ENCODE peak calls at places on chromosomes 5 and 9, in six cellular contexts. P, C, I, N, R and A are unnamed samples.

GRCh38 chr5:181215997-181216982 is 6.8 kb upstream of the TRIM41 start:
- DNase-seq in P (no peak), C (no peak), I (no peak), N (no peak), R (no peak), A (no peak)

GRCh38 chr9:137077758-137078693 is 709 bp downstream of the UAP1L1 start:
- DNase-seq in P (no peak), C (peak; percentile 59), I (peak; percentile 13), N (no peak), R (peak; percentile 71), A (peak; percentile 78)

GRCh38 chr9:127905788-127906191 is 6.4 kb upstream of the ST6GALNAC6 start:
- DNase-seq in P (no peak), C (no peak), I (no peak), N (no peak), R (peak; percentile 72), A (peak; percentile 76)

GRCh38 chr5:147081256-147081872 is 153.5 kb upstream of the STK32A start:
- DNase-seq in P (no peak), C (no peak), I (no peak), N (no peak), R (no peak), A (no peak)

GRCh38 chr5:138230981-138231589 is 18.0 kb upstream of the CDC23 start:
- DNase-seq in P (no peak), C (no peak), I (peak; percentile 75), N (peak; percentile 23), R (no peak), A (no peak)

GRCh38 chr5:115414406-115415142 is 118.1 kb upstream of the CCDC112 start:
- DNase-seq in P (peak; percentile 97), C (no peak), I (peak; percentile 86), N (no peak), R (peak; percentile 45), A (no peak)

GRCh38 chr9:29332789-29333188 is 1759.5 kb upstream of the C9orf72 start:
- DNase-seq in P (peak; percentile 71), C (no peak), I (peak; percentile 58), N (no peak), R (no peak), A (no peak)

GRCh38 chr9:136709454-136710109 is 2.8 kb upstream of the DIPK1B start:
- DNase-seq in P (no peak), C (peak; percentile 50), I (no peak), N (no peak), R (no peak), A (no peak)

GRCh38 chr9:89732952-89733349 is 128.1 kb downstream of the GADD45G start:
- DNase-seq in P (no peak), C (no peak), I (no peak), N (no peak), R (no peak), A (no peak)

GRCh38 chr5:67431191-67431590 is 234.6 kb upstream of the CD180 start:
- DNase-seq in P (peak; percentile 21), C (no peak), I (no peak), N (no peak), R (no peak), A (no peak)

GRCh38 chr5:57221049-57221568 is 47.2 kb downstream of the GPBP1 start:
- DNase-seq in P (peak; percentile 75), C (no peak), I (peak; percentile 74), N (peak; percentile 48), R (no peak), A (no peak)

GRCh38 chr5:51860532-51861018 is 477.3 kb downstream of the ISL1 start:
- DNase-seq in P (no peak), C (no peak), I (no peak), N (no peak), R (no peak), A (no peak)

GRCh38 chr9:121450241-121450640 is 49.4 kb downstream of the GGTA1 start:
- DNase-seq in P (no peak), C (no peak), I (no peak), N (peak; percentile 44), R (no peak), A (no peak)

GRCh38 chr9:115117999-115118470 is at the start of gene TNC:
- DNase-seq in P (peak; percentile 89), C (peak; percentile 37), I (peak; percentile 78), N (peak; percentile 66), R (peak; percentile 58), A (peak; percentile 74)

GRCh38 chr5:80300125-80300524 is 19.7 kb upstream of the SPZ1 start:
- DNase-seq in P (no peak), C (no peak), I (no peak), N (no peak), R (no peak), A (no peak)

GRCh38 chr5:158020555-158021418 is 161.8 kb upstream of the CLINT1 start:
- DNase-seq in P (no peak), C (no peak), I (peak; percentile 3), N (no peak), R (no peak), A (no peak)

GRCh38 chr5:56233230-56233629 is at the start of gene ANKRD55:
- DNase-seq in P (peak; percentile 18), C (no peak), I (peak; percentile 24), N (no peak), R (no peak), A (no peak)

GRCh38 chr9:33800886-33801285 is 5.5 kb downstream of the PRSS3 start:
- DNase-seq in P (no peak), C (peak; percentile 62), I (no peak), N (no peak), R (no peak), A (no peak)

GRCh38 chr5:127386557-127386956 is 96.0 kb downstream of the MEGF10 start:
- DNase-seq in P (peak; percentile 64), C (no peak), I (no peak), N (no peak), R (no peak), A (no peak)

GRCh38 chr9:133819923-133820322 is 81.8 kb upstream of the SARDH start:
- DNase-seq in P (no peak), C (no peak), I (no peak), N (no peak), R (no peak), A (no peak)
- H3K27ac ChIP-seq in P (no peak overlapping the region), C (no peak overlapping the region), I (no peak overlapping the region), N (no peak overlapping the region), R (no peak overlapping the region), A (no peak overlapping the region)

GRCh38 chr5:151758141-151758429 is 346 bp downstream of the ATOX1 start:
- DNase-seq in P (no peak), C (peak; percentile 50), I (no peak), N (peak; percentile 32), R (peak; percentile 54), A (peak; percentile 72)

GRCh38 chr5:151758430-151759241 is at the start of gene ATOX1:
- DNase-seq in P (peak; percentile 88), C (peak; percentile 94), I (peak; percentile 93), N (peak; percentile 92), R (peak; percentile 94), A (peak; percentile 97)

GRCh38 chr5:151751593-151751992 is 6.8 kb downstream of the ATOX1 start:
- DNase-seq in P (no peak), C (no peak), I (no peak), N (no peak), R (no peak), A (no peak)

GRCh38 chr5:151757233-151758140 is 944 bp downstream of the ATOX1 start:
- DNase-seq in P (no peak), C (no peak), I (no peak), N (no peak), R (no peak), A (no peak)

GRCh38 chr5:151755383-151755782 is 3.0 kb downstream of the ATOX1 start:
- DNase-seq in P (no peak), C (no peak), I (no peak), N (no peak), R (no peak), A (no peak)
- H3K4me3 ChIP-seq in P (no peak overlapping the region), C (no peak overlapping the region), I (no peak overlapping the region), N (no peak overlapping the region), R (no peak overlapping the region), A (no peak overlapping the region)

DNA sequence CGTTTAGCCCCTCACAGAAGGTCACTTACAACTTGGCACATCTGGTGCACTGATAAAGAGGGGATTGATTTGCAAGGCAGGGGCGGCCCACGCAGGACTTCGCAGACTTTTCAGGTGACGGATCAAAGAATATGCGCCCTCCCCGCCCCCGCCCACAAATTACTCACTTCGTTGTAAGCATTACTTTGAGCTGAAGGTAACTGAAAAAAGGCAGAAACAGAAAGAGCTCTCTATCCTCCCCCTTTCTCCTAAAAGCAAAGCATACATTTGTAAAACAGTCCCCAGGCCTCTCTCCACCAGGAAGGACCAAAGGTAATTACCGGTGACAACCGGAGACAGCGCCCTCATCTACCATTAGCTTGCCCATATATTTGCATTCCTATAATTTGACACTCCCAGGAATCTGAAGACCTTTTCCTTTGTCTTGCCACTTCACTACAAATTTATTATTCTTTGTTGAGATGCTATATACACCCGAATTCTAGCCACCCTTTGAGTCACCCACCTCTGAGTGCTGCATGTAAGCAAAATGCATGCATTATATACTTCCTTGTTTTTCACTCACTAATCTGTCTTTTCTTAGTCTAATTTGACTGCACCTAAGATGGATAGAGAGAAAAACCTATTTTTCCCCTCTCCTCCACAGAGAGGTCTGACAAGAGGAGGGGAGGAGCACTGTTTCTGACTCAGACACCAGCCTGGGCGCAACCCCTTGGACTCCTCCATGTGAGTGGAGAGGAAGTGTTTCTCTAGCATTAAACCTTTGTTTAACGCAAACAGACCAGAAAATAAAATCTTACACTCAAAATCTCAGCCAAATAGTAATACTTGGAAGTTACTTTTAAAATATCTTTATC is 74.7 kb upstream of the SPIN1 start:
- DNase-seq in P (no peak), C (no peak), I (no peak), N (no peak), R (no peak), A (no peak)
- H3K27ac ChIP-seq in P (no peak overlapping the region), C (no peak overlapping the region), I (no peak overlapping the region), N (no peak overlapping the region), R (no peak overlapping the region), A (no peak overlapping the region)

DNA sequence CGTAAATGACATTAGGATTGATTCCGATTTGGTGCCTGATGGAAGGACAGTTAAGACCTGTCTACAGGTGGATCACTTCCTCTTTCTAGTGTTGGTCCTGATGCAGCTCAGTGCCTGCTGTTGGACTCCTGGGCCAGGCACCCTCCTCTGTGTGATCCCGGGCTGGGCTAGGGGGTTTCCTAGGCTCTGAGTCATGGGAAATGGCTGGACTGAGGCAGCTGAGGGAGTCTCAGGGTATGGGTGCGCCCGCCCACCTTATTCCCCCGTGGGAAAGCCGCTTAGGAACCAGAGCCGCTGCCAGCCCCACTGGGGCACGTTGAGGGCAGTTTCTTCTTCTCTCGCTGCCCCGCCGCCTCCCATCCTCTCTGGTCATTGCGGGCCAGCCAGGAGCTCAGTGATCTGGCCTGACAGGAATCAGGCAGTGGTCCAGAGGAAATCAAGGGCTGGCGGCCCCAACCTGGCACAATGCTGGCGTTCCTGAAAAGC is 12.9 kb downstream of the TCF7 start:
- DNase-seq in P (peak; percentile 29), C (peak; percentile 65), I (peak; percentile 68), N (peak; percentile 59), R (no peak), A (no peak)
- H3K4me3 ChIP-seq in P (no peak overlapping the region), C (no peak overlapping the region), I (no peak overlapping the region), N (no peak overlapping the region), R (no peak overlapping the region), A (no peak overlapping the region)